ENCODE peak calls at places on chromosomes 7 and 10, in eight cellular contexts. Z is heart right ventricle; K is endodermal cell; Q is bronchial epithelial cell; Y is CD8-positive, alpha-beta T cell; P is cardiac fibroblast; M is fibroblast of lung; N is endothelial cell. U is an unnamed sample.

GRCh38 chr7:109835577-109835976 is 1255.3 kb upstream of the LRRN3 start:
- DNase-seq in Z (no peak), K (no peak), Q (no peak), Y (no peak), P (no peak), M (no peak), N (no peak), U (no peak)

GRCh38 chr10:103273026-103273425 is 3.9 kb upstream of the INA start:
- DNase-seq in Z (no peak), K (peak), Q (peak), Y (no peak), P (peak), M (peak), N (no peak), U (no peak)

GRCh38 chr10:21943633-21944265 is 59.8 kb downstream of the DNAJC1 start:
- DNase-seq in Z (no peak), K (no peak), Q (no peak), Y (no peak), P (peak), M (peak), N (no peak), U (no peak)

GRCh38 chr7:134480730-134481129 is 21.8 kb upstream of the AKR1B1 start:
- DNase-seq in Z (no peak), K (peak), Q (peak), Y (no peak), P (peak), M (peak), N (no peak), U (no peak)

GRCh38 chr7:80284848-80285247 is 150.2 kb downstream of the GNAI1 start:
- DNase-seq in Z (no peak), K (no peak), Q (peak), Y (no peak), P (peak), M (peak), N (no peak), U (no peak)

GRCh38 chr10:7872041-7872442 is 53.7 kb downstream of the TAF3 start:
- DNase-seq in Z (no peak), K (no peak), Q (peak), Y (no peak), P (no peak), M (peak), N (no peak), U (no peak)

GRCh38 chr10:79502561-79503309 is 9.6 kb upstream of the EIF5AL1 start:
- DNase-seq in Z (peak), K (peak), Q (peak), Y (no peak), P (peak), M (no peak), N (peak), U (no peak)

GRCh38 chr7:29488977-29489376 is 74.7 kb upstream of the PRR15 start:
- DNase-seq in Z (no peak), K (no peak), Q (peak), Y (no peak), P (peak), M (peak), N (no peak), U (no peak)

GRCh38 chr10:48389272-48389671 is 82.8 kb downstream of the MAPK8 start:
- DNase-seq in Z (no peak), K (no peak), Q (no peak), Y (no peak), P (no peak), M (no peak), N (no peak), U (no peak)

GRCh38 chr7:129438839-129439640 is 4.8 kb downstream of the STRIP2 start:
- DNase-seq in Z (no peak), K (no peak), Q (peak), Y (no peak), P (peak), M (peak), N (no peak), U (no peak)

GRCh38 chr7:44220732-44221131 is 20.0 kb downstream of the YKT6 start:
- DNase-seq in Z (no peak), K (no peak), Q (no peak), Y (no peak), P (no peak), M (no peak), N (no peak), U (no peak)

GRCh38 chr7:107622429-107622828 is 38.2 kb upstream of the SLC26A4 start:
- DNase-seq in Z (no peak), K (no peak), Q (peak), Y (no peak), P (peak), M (peak), N (no peak), U (no peak)

GRCh38 chr7:81684513-81685262 is 85.2 kb downstream of the HGF start:
- DNase-seq in Z (peak), K (no peak), Q (peak), Y (no peak), P (peak), M (peak), N (no peak), U (peak)

GRCh38 chr7:121172484-121172883 is 156.3 kb upstream of the WNT16 start:
- DNase-seq in Z (no peak), K (no peak), Q (no peak), Y (no peak), P (no peak), M (no peak), N (no peak), U (no peak)

GRCh38 chr10:130418731-130419130 is 282.5 kb downstream of the GLRX3 start:
- DNase-seq in Z (no peak), K (peak), Q (no peak), Y (no peak), P (no peak), M (no peak), N (no peak), U (no peak)

GRCh38 chr10:114996542-114996941 is 58.5 kb downstream of the TRUB1 start:
- DNase-seq in Z (no peak), K (no peak), Q (no peak), Y (no peak), P (no peak), M (peak), N (no peak), U (no peak)

GRCh38 chr7:78370931-78371330 is 572.4 kb downstream of the PHTF2 start:
- DNase-seq in Z (no peak), K (no peak), Q (no peak), Y (no peak), P (no peak), M (no peak), N (no peak), U (no peak)

GRCh38 chr10:63390521-63390920 is 75.3 kb downstream of the JMJD1C start:
- DNase-seq in Z (no peak), K (no peak), Q (no peak), Y (no peak), P (no peak), M (no peak), N (no peak), U (no peak)

GRCh38 chr7:119826547-119826946 is 446.4 kb upstream of the KCND2 start:
- DNase-seq in Z (no peak), K (no peak), Q (no peak), Y (no peak), P (no peak), M (no peak), N (no peak), U (no peak)

GRCh38 chr10:83881647-83882046 is 257.7 kb upstream of the GHITM start:
- DNase-seq in Z (no peak), K (no peak), Q (no peak), Y (no peak), P (no peak), M (no peak), N (no peak), U (no peak)

GRCh38 chr10:111600772-111601171 is 523.9 kb downstream of the ADRA2A start:
- DNase-seq in Z (peak), K (peak), Q (no peak), Y (no peak), P (no peak), M (no peak), N (no peak), U (no peak)

GRCh38 chr7:153401795-153402720 is 642.5 kb downstream of the ACTR3B start:
- DNase-seq in Z (no peak), K (no peak), Q (peak), Y (no peak), P (no peak), M (no peak), N (no peak), U (no peak)

GRCh38 chr10:15751048-15751447 is 31.3 kb upstream of the ITGA8 start:
- DNase-seq in Z (no peak), K (no peak), Q (no peak), Y (no peak), P (no peak), M (peak), N (no peak), U (no peak)

GRCh38 chr10:6562221-6562620 is 17.9 kb downstream of the PRKCQ start:
- DNase-seq in Z (no peak), K (no peak), Q (no peak), Y (no peak), P (no peak), M (no peak), N (no peak), U (no peak)

GRCh38 chr10:52322323-52322722 is 8.2 kb downstream of the DKK1 start:
- DNase-seq in Z (no peak), K (no peak), Q (no peak), Y (no peak), P (no peak), M (no peak), N (no peak), U (no peak)

GRCh38 chr7:143380646-143381426 is at the start of gene ZYX:
- DNase-seq in Z (peak), K (peak), Q (peak), Y (peak), P (peak), M (peak), N (peak), U (peak)

GRCh38 chr10:82888809-82889455 is 1013.9 kb downstream of the NRG3 start:
- DNase-seq in Z (no peak), K (peak), Q (no peak), Y (no peak), P (no peak), M (no peak), N (no peak), U (no peak)

GRCh38 chr7:43439631-43440401 is 143.1 kb upstream of the STK17A start:
- DNase-seq in Z (peak), K (peak), Q (peak), Y (peak), P (peak), M (peak), N (peak), U (no peak)

GRCh38 chr10:72083234-72084093 is 4.9 kb downstream of the SPOCK2 start:
- DNase-seq in Z (no peak), K (no peak), Q (no peak), Y (no peak), P (no peak), M (no peak), N (no peak), U (peak)

GRCh38 chr10:80136134-80136571 is 3.6 kb downstream of the PLAC9 start:
- DNase-seq in Z (peak), K (no peak), Q (no peak), Y (no peak), P (peak), M (peak), N (no peak), U (peak)

GRCh38 chr10:88028654-88029053 is 165.2 kb downstream of the PTEN start:
- DNase-seq in Z (no peak), K (no peak), Q (no peak), Y (no peak), P (no peak), M (no peak), N (no peak), U (no peak)

GRCh38 chr7:96136600-96137239 is 185.2 kb downstream of the SLC25A13 start:
- DNase-seq in Z (no peak), K (no peak), Q (peak), Y (no peak), P (no peak), M (no peak), N (no peak), U (no peak)

GRCh38 chr7:2681954-2682799 is 5.8 kb upstream of the AMZ1 start:
- DNase-seq in Z (no peak), K (no peak), Q (no peak), Y (no peak), P (no peak), M (no peak), N (no peak), U (no peak)

GRCh38 chr10:44316187-44316921 is 68.5 kb downstream of the CXCL12 start:
- DNase-seq in Z (no peak), K (peak), Q (no peak), Y (peak), P (no peak), M (no peak), N (no peak), U (no peak)

GRCh38 chr7:134696261-134696660 is 49.6 kb downstream of the BPGM start:
- DNase-seq in Z (no peak), K (no peak), Q (no peak), Y (no peak), P (no peak), M (no peak), N (no peak), U (no peak)

GRCh38 chr7:138257459-138258193 is 181.4 kb downstream of the AKR1D1 start:
- DNase-seq in Z (no peak), K (no peak), Q (peak), Y (no peak), P (peak), M (peak), N (peak), U (peak)

GRCh38 chr7:90957883-90958282 is 306.4 kb upstream of the FZD1 start:
- DNase-seq in Z (no peak), K (no peak), Q (no peak), Y (no peak), P (peak), M (peak), N (no peak), U (no peak)

GRCh38 chr10:124906551-124907001 is 35.3 kb upstream of the ZRANB1 start:
- DNase-seq in Z (no peak), K (no peak), Q (no peak), Y (no peak), P (peak), M (peak), N (no peak), U (no peak)

GRCh38 chr10:23448802-23449570 is 10.1 kb downstream of the OTUD1 start:
- DNase-seq in Z (no peak), K (no peak), Q (peak), Y (no peak), P (peak), M (peak), N (no peak), U (no peak)

GRCh38 chr7:997404-998395 is 14.7 kb downstream of the CYP2W1 start:
- DNase-seq in Z (no peak), K (peak), Q (no peak), Y (no peak), P (no peak), M (no peak), N (no peak), U (no peak)
- TF ChIP-seq CTCF in Z (no peak), K (peak), Q (no peak), Y (no peak), P (no peak), M (no peak), N (peak), U (no peak)

DNA sequence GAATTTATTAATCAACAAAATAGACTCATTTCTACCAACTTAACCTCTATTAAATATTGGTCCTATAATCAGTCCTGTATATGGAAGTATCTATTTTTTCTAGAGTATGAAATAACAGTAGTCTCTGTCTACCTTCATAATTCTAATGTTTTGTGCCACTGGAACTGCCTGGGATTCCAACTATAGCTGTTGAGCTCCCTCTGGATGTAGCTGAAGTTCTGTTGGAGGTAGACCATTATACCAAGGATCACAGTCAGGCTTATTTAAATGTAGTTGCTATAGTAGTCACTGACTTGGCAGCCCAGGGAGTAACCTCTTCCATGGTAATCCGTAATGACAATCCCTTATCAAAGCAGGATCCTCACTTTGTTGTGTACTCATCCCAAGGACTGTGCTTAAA is 48.5 kb upstream of the PHYHIPL start:
- DNase-seq in Z (no peak), K (no peak), Q (no peak), Y (no peak), P (no peak), M (no peak), N (no peak), U (no peak)
- TF ChIP-seq CTCF in Z (no peak), K (no peak), Q (no peak), Y (no peak), P (no peak), M (no peak), N (no peak), U (no peak)

DNA sequence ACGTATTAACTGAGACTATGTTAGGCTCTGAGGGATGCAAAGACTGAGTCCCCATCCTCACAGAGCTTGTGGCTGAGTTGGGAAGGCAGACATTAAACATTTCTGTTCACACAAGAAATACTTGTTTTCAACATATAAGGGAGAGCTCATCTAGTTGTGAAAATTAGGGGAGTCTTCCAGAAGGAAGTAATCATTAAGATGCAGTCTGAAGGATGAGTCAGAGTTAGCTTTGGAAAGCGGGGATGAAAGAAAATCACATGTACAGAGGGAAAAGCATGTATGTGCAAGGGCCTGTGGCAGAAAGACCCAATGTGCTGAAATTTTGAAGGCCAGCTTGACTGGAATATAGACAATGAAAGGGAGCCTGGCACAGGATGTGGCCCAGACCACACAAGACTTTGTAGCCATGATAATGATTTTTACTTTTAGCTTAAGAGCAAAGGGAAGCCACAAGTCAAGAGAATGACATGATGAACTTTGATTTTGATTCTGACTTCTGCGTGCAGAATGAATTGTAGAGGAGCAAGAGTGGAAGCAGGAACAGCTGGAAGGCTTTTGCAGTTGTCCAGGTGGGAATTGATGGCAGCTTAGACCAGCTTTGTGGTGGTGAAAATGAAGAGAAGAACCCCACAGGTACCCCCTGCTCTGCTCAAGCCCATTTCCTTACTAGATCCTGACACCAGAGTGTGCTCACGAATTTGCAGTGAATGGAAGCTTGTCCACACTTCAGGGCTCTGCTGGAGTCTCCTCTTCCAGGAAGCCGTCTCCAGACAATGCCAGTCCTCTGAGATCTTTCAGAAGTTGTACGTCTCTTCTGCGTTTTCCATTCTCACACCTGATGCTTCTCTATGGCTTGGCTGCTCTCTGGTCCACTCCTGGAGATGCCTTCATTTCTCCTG is 115.6 kb downstream of the ATXN7L1 start:
- DNase-seq in Z (no peak), K (no peak), Q (peak), Y (peak), P (peak), M (peak), N (no peak), U (no peak)
- TF ChIP-seq CTCF in Z (no peak), K (no peak), Q (no peak), Y (no peak), P (no peak), M (no peak), N (no peak), U (no peak)

GRCh38 chr7:114620208-114620607 is 205.6 kb downstream of the FOXP2 start:
- DNase-seq in Z (no peak), K (no peak), Q (no peak), Y (no peak), P (no peak), M (no peak), N (no peak), U (no peak)

GRCh38 chr7:114627231-114627630 is 212.6 kb downstream of the FOXP2 start:
- DNase-seq in Z (no peak), K (no peak), Q (no peak), Y (no peak), P (no peak), M (peak), N (no peak), U (no peak)

DNA sequence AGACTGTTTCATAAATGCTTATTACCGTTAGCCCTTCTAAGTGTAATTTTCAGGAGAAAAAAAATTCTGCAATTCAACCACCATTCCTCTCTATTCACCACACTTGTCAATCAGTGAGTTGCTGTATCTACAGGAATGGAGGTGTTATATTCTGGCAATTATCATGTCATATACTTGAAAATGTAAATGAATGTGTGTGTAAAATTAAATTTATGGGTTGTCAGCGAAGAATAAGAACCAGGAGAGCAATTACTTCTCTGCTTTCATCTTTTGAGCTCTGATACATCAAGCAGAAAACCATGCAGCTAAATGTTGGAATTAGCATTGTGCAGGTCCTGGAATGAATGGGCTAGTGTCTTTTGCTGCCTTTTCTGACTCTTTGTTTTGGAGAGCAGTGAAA is 207.6 kb downstream of the FOXP2 start:
- DNase-seq in Z (no peak), K (no peak), Q (no peak), Y (no peak), P (no peak), M (no peak), N (no peak), U (no peak)
- TF ChIP-seq CTCF in Z (no peak), K (no peak), Q (no peak), Y (no peak), P (no peak), M (no peak), N (no peak), U (no peak)

DNA sequence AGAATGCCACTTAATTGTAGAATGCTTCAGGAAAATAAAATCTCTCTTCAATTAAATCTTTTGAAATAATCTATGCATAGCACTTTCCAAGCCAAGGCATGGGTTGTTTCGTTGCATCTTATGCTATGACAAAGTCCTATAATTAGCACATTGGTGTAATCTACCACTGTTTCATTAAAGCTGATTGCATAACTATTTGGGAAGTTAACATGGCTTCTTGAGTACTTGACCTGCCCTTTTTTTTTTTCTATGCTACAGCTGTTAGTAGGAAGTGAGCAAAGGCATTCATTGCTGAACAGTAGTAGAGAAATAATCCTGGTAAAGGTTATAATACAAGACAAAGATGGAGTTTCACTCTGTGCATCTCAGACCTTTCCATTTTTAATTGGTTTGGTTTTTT is 557.2 kb upstream of the CELF2 start:
- DNase-seq in Z (no peak), K (no peak), Q (peak), Y (no peak), P (peak), M (peak), N (no peak), U (no peak)
- TF ChIP-seq CTCF in Z (no peak), K (no peak), Q (no peak), Y (no peak), P (no peak), M (no peak), N (no peak), U (no peak)

U was measured in omental fat pad.